ENCODE peak calls at places on chromosomes 11 and 22, in nine cellular contexts. G, V, H, D, Y, O, S, X and L are unnamed samples.

GRCh38 chr11:26228778-26229177 is 103.2 kb upstream of the ANO3 start:
- DNase-seq in G (peak), V (no peak), H (no peak), D (peak), Y (peak), O (no peak), S (no peak), X (peak), L (no peak)

GRCh38 chr22:50498322-50498861 is 9.1 kb downstream of the LMF2 start:
- DNase-seq in G (peak), V (peak), H (no peak), D (peak), Y (peak), O (peak), S (peak), X (peak), L (no peak)

GRCh38 chr11:47905358-47906059 is 57.4 kb upstream of the NUP160 start:
- DNase-seq in G (peak), V (no peak), H (no peak), D (no peak), Y (no peak), O (peak), S (no peak), X (peak), L (no peak)

GRCh38 chr11:26649884-26650283 is 72.0 kb downstream of the SLC5A12 start:
- DNase-seq in G (peak), V (peak), H (no peak), D (peak), Y (peak), O (peak), S (peak), X (peak), L (no peak)

GRCh38 chr22:27531782-27532530 is 269.6 kb downstream of the MN1 start:
- DNase-seq in G (peak), V (no peak), H (no peak), D (peak), Y (peak), O (no peak), S (no peak), X (peak), L (no peak)

GRCh38 chr11:35288817-35289541 is 130.4 kb downstream of the SLC1A2 start:
- DNase-seq in G (no peak), V (no peak), H (no peak), D (no peak), Y (peak), O (no peak), S (no peak), X (peak), L (no peak)

GRCh38 chr22:37130031-37130430 is 19.7 kb downstream of the IL2RB start:
- DNase-seq in G (no peak), V (no peak), H (no peak), D (no peak), Y (no peak), O (no peak), S (no peak), X (no peak), L (no peak)

GRCh38 chr11:44229003-44229570 is 80.9 kb downstream of the ALX4 start:
- DNase-seq in G (peak), V (peak), H (no peak), D (no peak), Y (no peak), O (no peak), S (no peak), X (no peak), L (peak)

GRCh38 chr22:41286639-41287091 is 678 bp upstream of the RANGAP1 start:
- DNase-seq in G (no peak), V (no peak), H (peak), D (peak), Y (peak), O (peak), S (no peak), X (no peak), L (no peak)

GRCh38 chr11:43921561-43922294 is 20.7 kb upstream of the C11orf96 start:
- DNase-seq in G (no peak), V (no peak), H (no peak), D (no peak), Y (no peak), O (no peak), S (no peak), X (peak), L (no peak)

GRCh38 chr11:68011046-68011943 is 1.2 kb downstream of the ALDH3B1 start:
- DNase-seq in G (no peak), V (no peak), H (no peak), D (no peak), Y (no peak), O (no peak), S (no peak), X (no peak), L (no peak)

GRCh38 chr11:28696591-28696990 is 588.4 kb downstream of the METTL15 start:
- DNase-seq in G (no peak), V (no peak), H (no peak), D (no peak), Y (no peak), O (no peak), S (no peak), X (no peak), L (no peak)

GRCh38 chr22:24358105-24358836 is 69.1 kb upstream of the ADORA2A start:
- DNase-seq in G (no peak), V (no peak), H (no peak), D (no peak), Y (no peak), O (no peak), S (no peak), X (no peak), L (no peak)

GRCh38 chr11:60625262-60625661 is 74.2 kb upstream of the MS4A8 start:
- DNase-seq in G (peak), V (peak), H (no peak), D (peak), Y (peak), O (peak), S (peak), X (peak), L (no peak)

GRCh38 chr22:32562916-32563315 is 88.3 kb downstream of the FBXO7 start:
- DNase-seq in G (no peak), V (no peak), H (no peak), D (no peak), Y (no peak), O (no peak), S (no peak), X (no peak), L (no peak)

GRCh38 chr11:96050435-96051182 is 126.7 kb upstream of the MTMR2 start:
- DNase-seq in G (no peak), V (no peak), H (no peak), D (peak), Y (peak), O (no peak), S (no peak), X (peak), L (no peak)

GRCh38 chr22:28111501-28111900 is 192.4 kb upstream of the PITPNB start:
- DNase-seq in G (no peak), V (no peak), H (no peak), D (no peak), Y (peak), O (no peak), S (no peak), X (no peak), L (no peak)

GRCh38 chr11:132106336-132106982 is 736.0 kb downstream of the NTM start:
- DNase-seq in G (peak), V (no peak), H (no peak), D (no peak), Y (no peak), O (no peak), S (no peak), X (peak), L (no peak)

GRCh38 chr11:119843760-119844330 is 114.8 kb upstream of the NECTIN1 start:
- DNase-seq in G (peak), V (no peak), H (peak), D (no peak), Y (no peak), O (no peak), S (no peak), X (no peak), L (no peak)

GRCh38 chr22:27726726-27727449 is 74.7 kb downstream of the MN1 start:
- DNase-seq in G (peak), V (peak), H (no peak), D (peak), Y (peak), O (no peak), S (no peak), X (peak), L (peak)

GRCh38 chr22:40345271-40345670 is 1.0 kb upstream of the ADSL start:
- DNase-seq in G (peak), V (no peak), H (no peak), D (no peak), Y (peak), O (peak), S (no peak), X (peak), L (peak)

GRCh38 chr11:75982309-75982708 is 167.3 kb downstream of the UVRAG start:
- DNase-seq in G (no peak), V (no peak), H (no peak), D (no peak), Y (no peak), O (no peak), S (peak), X (no peak), L (no peak)

GRCh38 chr22:50544078-50544745 is 1.5 kb upstream of the KLHDC7B start:
- DNase-seq in G (peak), V (peak), H (peak), D (peak), Y (peak), O (peak), S (peak), X (peak), L (peak)

GRCh38 chr11:77146261-77147035 is 18.4 kb downstream of the MYO7A start:
- DNase-seq in G (no peak), V (no peak), H (no peak), D (no peak), Y (no peak), O (no peak), S (no peak), X (no peak), L (peak)

GRCh38 chr22:21807545-21807944 is 59.9 kb downstream of the MAPK1 start:
- DNase-seq in G (peak), V (no peak), H (no peak), D (no peak), Y (no peak), O (no peak), S (no peak), X (no peak), L (no peak)

GRCh38 chr22:21802056-21802455 is 65.4 kb downstream of the MAPK1 start:
- DNase-seq in G (peak), V (no peak), H (no peak), D (no peak), Y (no peak), O (no peak), S (no peak), X (no peak), L (no peak)

GRCh38 chr22:21800552-21801303 is 65.1 kb upstream of the YPEL1 start:
- DNase-seq in G (no peak), V (no peak), H (no peak), D (no peak), Y (no peak), O (no peak), S (no peak), X (no peak), L (no peak)

GRCh38 chr22:21803859-21804258 is 63.6 kb downstream of the MAPK1 start:
- DNase-seq in G (no peak), V (no peak), H (no peak), D (no peak), Y (no peak), O (no peak), S (no peak), X (no peak), L (no peak)

GRCh38 chr22:21802673-21803072 is 64.8 kb downstream of the MAPK1 start:
- DNase-seq in G (no peak), V (no peak), H (no peak), D (no peak), Y (no peak), O (no peak), S (no peak), X (no peak), L (no peak)
- TF ChIP-seq CTCF in G (no peak), V (no peak), H (no peak), D (no peak), Y (no peak), O (no peak), S (no peak), X (no peak), L (no peak)

GRCh38 chr11:131063638-131064037 is 147.4 kb upstream of the SNX19 start:
- DNase-seq in G (no peak), V (no peak), H (no peak), D (no peak), Y (no peak), O (no peak), S (peak), X (no peak), L (no peak)
- TF ChIP-seq CTCF in G (no peak), V (no peak), H (no peak), D (no peak), Y (no peak), O (no peak), S (no peak), X (no peak), L (no peak)

DNA sequence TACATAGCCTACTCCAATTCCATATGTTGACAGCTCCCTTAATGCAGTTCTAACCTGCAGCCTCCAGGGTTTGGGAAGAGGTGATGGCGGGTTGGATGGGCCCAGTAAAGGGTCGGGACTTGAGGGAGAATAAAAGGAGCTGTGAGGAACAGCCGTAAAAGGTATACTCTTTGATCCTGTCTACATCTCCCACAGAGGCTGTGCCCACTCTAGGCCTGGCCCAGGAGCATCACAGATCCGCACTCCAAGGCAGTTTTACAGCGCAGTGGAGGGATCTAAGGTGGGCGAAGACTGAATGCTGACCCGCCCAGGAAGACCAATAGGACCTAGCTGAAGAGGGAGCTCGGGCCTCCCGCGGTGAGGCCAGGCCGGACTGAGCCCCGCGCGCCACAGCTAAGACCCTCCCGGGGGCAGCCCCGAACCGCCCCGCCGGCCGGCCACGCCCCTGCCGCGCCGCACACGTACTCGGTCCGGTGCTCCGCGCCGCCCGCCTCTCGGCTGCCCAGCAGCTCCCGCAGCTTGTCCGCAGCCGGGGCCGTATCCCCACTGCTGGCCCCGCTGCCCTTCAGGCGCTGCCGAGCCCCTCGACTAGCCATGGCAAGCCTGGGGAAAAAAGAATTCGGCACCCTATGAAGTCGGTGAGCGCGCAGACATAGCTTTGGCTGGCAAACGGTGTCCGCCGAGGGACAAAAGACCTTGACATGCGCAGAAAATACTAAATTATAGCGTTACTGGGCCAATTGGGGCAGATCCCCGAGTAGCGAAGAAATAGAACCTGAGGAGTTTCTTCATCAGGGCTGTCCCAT is at the start of gene ALG9:
- DNase-seq in G (peak), V (peak), H (peak), D (peak), Y (peak), O (peak), S (peak), X (peak), L (peak)
- TF ChIP-seq CTCF in G (peak), V (peak), H (no peak), D (no peak), Y (peak), O (peak), S (peak), X (peak), L (peak)

DNA sequence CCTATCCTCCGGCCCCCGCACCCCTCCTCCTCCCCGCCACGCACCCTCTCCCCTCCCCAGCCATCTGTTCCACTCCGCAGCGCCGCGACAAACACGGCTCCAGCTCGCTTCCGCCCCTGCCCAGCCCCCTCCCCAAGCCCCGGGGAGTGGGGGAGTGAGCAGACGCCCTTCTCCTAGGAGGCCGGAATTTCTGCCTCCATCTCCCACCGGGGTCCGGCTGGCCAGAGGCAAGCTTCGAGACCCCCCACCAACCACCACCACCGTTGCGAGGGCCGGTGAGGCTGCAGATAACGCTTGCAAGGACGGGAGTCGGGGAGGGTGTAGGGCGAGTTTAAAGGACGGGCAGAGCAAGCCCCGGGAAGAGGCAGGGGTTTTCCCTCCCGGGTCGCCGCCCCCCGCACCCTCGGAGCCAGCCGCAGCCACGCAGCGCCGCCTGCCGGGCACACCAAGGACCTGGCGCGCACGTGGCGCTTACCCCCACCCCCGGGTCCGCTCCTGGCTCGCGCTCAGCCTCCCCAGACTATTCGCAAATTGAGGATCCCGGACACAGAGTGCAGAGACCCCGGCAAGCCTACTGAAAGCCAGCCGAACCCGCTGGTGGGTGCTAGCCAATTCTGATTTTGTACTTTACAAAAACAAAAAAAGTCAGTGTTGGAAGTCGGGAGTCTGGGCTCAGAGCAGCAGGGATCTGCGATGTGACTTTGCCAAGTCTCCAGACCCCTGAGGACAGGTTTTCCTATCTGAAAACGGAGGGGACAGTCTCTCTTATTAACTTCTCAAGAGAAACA is 22.6 kb downstream of the RTN4RL2 start:
- DNase-seq in G (no peak), V (no peak), H (peak), D (peak), Y (no peak), O (peak), S (peak), X (no peak), L (peak)
- TF ChIP-seq CTCF in G (peak), V (peak), H (peak), D (peak), Y (peak), O (peak), S (peak), X (peak), L (peak)

GRCh38 chr22:20116376-20116950 is 559 bp downstream of the RANBP1 start:
- DNase-seq in G (no peak), V (no peak), H (peak), D (no peak), Y (no peak), O (no peak), S (peak), X (no peak), L (peak)

GRCh38 chr22:20117656-20118571 is 888 bp upstream of the TRMT2A start:
- DNase-seq in G (peak), V (no peak), H (peak), D (no peak), Y (peak), O (peak), S (peak), X (no peak), L (peak)

GRCh38 chr22:20115691-20116375 is at the start of gene RANBP1:
- DNase-seq in G (no peak), V (no peak), H (peak), D (no peak), Y (no peak), O (no peak), S (peak), X (no peak), L (peak)

GRCh38 chr22:20118572-20119020 is 1.6 kb upstream of the TRMT2A start:
- DNase-seq in G (no peak), V (no peak), H (peak), D (no peak), Y (no peak), O (no peak), S (peak), X (no peak), L (peak)

DNA sequence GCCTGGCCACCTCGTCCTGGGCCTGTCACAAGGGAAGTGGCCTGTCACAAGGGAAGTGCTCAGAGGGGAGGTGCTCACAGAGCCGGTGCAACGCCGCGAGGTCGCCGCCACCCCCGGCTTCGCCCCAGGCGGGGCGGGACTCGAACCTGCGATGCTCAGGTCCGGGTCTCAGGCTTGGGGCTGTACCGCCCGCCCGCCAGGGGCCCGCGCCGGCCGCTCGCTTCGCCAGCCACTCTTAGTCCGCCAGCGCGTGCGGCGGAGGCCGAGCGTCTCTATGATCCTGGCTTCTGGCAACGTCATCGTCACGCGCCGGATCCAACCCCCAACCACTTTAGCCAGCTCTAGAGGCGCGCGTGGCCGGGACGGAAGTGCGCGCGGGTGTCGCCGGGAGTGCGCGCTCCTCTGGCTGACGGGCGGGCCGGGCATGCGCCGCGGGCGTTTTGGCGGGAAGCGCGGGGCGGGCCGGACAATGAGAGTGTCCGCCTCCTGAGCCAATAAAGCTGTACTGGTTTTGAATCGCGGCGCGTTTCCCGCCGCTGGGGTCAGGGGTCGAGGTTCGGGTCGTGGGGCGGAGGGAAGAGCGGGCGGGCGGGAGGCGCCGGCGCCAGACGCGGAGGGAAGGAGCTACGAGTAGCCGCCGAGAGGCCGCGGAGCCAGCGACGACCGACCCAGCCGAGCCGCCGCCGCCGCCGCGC is at the start of gene TRMT2A:
- DNase-seq in G (peak), V (peak), H (peak), D (peak), Y (peak), O (peak), S (peak), X (peak), L (peak)
- TF ChIP-seq CTCF in G (peak), V (no peak), H (no peak), D (no peak), Y (no peak), O (peak), S (peak), X (no peak), L (no peak)

GRCh38 chr11:11706022-11706421 is 84.2 kb upstream of the GALNT18 start:
- DNase-seq in G (peak), V (no peak), H (no peak), D (no peak), Y (no peak), O (no peak), S (no peak), X (no peak), L (peak)
- TF ChIP-seq CTCF in G (no peak), V (no peak), H (no peak), D (no peak), Y (no peak), O (no peak), S (no peak), X (no peak), L (no peak)

GRCh38 chr11:45266693-45267451 is 19.3 kb downstream of the SYT13 start:
- DNase-seq in G (no peak), V (peak), H (no peak), D (peak), Y (no peak), O (peak), S (peak), X (no peak), L (no peak)
- TF ChIP-seq CTCF in G (peak), V (peak), H (no peak), D (peak), Y (peak), O (peak), S (peak), X (peak), L (no peak)

GRCh38 chr11:121063728-121064127 is 37.3 kb upstream of the TECTA start:
- DNase-seq in G (no peak), V (no peak), H (no peak), D (peak), Y (no peak), O (peak), S (peak), X (no peak), L (no peak)
- TF ChIP-seq CTCF in G (no peak), V (no peak), H (no peak), D (no peak), Y (peak), O (peak), S (peak), X (peak), L (peak)

GRCh38 chr11:92735039-92735438 is 234.4 kb upstream of the MTNR1B start:
- DNase-seq in G (peak), V (no peak), H (no peak), D (no peak), Y (no peak), O (no peak), S (peak), X (no peak), L (no peak)
- TF ChIP-seq CTCF in G (peak), V (no peak), H (no peak), D (no peak), Y (no peak), O (peak), S (peak), X (peak), L (no peak)